ENCODE peak calls at places on chromosomes 2 and 18, in five cellular contexts. M, S, D, C and I are unnamed samples.

GRCh38 chr18:39462436-39462835 is 1896.8 kb upstream of the CELF4 start:
- DNase-seq in D (no peak), C (no peak), M (peak), S (no peak), I (peak)

GRCh38 chr2:240452471-240453256 is 17.2 kb downstream of the GPC1 start:
- DNase-seq in D (no peak), S (peak), C (no peak), M (peak), I (peak)

GRCh38 chr2:10433264-10433947 is 14.7 kb downstream of the ODC1 start:
- DNase-seq in M (no peak), D (no peak), S (no peak), C (no peak), I (no peak)

GRCh38 chr2:219598308-219599078 is 836 bp downstream of the STK11IP start:
- DNase-seq in C (no peak), M (no peak), D (no peak), S (peak), I (no peak)

GRCh38 chr2:105934467-105934866 is 189.8 kb downstream of the NCK2 start:
- DNase-seq in M (no peak), C (no peak), S (no peak), D (peak), I (no peak)

GRCh38 chr2:191566347-191566746 is 111.6 kb upstream of the NABP1 start:
- DNase-seq in M (peak), C (peak), D (peak), S (peak), I (peak)

GRCh38 chr2:74877781-74878433 is 44.0 kb downstream of the HK2 start:
- DNase-seq in S (no peak), C (no peak), D (no peak), M (no peak), I (no peak)

GRCh38 chr2:778680-779350 is 101.6 kb upstream of the TMEM18 start:
- DNase-seq in C (no peak), M (no peak), D (no peak), S (no peak), I (no peak)

GRCh38 chr2:216109962-216110614 is 940 bp downstream of the XRCC5 start:
- DNase-seq in C (no peak), M (peak), S (no peak), D (no peak), I (peak)

GRCh38 chr18:9508446-9509025 is 33.2 kb downstream of the RALBP1 start:
- DNase-seq in S (no peak), M (no peak), D (no peak), C (no peak), I (no peak)

GRCh38 chr2:231622963-231623362 is 30.3 kb downstream of the TEX44 start:
- DNase-seq in M (no peak), S (no peak), D (no peak), C (no peak), I (no peak)

GRCh38 chr2:143471550-143471949 is 342.3 kb downstream of the ARHGAP15 start:
- DNase-seq in M (no peak), C (no peak), D (no peak), S (no peak), I (no peak)

GRCh38 chr18:48826271-48826670 is 124.5 kb downstream of the SMAD7 start:
- DNase-seq in S (no peak), D (no peak), C (no peak), M (no peak), I (no peak)

GRCh38 chr18:55508637-55509036 is 79.4 kb downstream of the TCF4 start:
- DNase-seq in C (no peak), S (no peak), D (no peak), M (no peak), I (no peak)

GRCh38 chr2:25129901-25130520 is 38.4 kb downstream of the POMC start:
- DNase-seq in M (no peak), S (no peak), C (no peak), D (no peak), I (no peak)

GRCh38 chr2:74317696-74318095 is 25.5 kb downstream of the SLC4A5 start:
- DNase-seq in M (no peak), S (no peak), D (no peak), C (no peak), I (no peak)

GRCh38 chr18:12597775-12598174 is 60.1 kb downstream of the SPIRE1 start:
- DNase-seq in M (peak), S (peak), C (no peak), D (no peak), I (peak)

GRCh38 chr18:12552884-12553242 is 105.0 kb downstream of the SPIRE1 start:
- DNase-seq in D (no peak), C (no peak), S (no peak), M (no peak), I (no peak)

GRCh38 chr2:16506366-16506765 is 159.3 kb downstream of the CYRIA start:
- DNase-seq in S (no peak), D (no peak), M (no peak), C (no peak), I (no peak)

GRCh38 chr2:160317113-160318099 is 117.3 kb upstream of the ITGB6 start:
- DNase-seq in D (no peak), M (no peak), C (no peak), S (no peak), I (no peak)

GRCh38 chr2:56580242-56580641 is 396.5 kb downstream of the CCDC85A start:
- DNase-seq in M (peak), C (no peak), D (no peak), S (no peak), I (peak)

GRCh38 chr2:27162151-27163121 is 13.6 kb downstream of the TCF23 start:
- DNase-seq in C (no peak), D (no peak), M (no peak), S (no peak), I (peak)

GRCh38 chr2:32061973-32062861 is 1.1 kb upstream of the SPAST start:
- DNase-seq in C (peak), M (no peak), S (peak), D (no peak), I (peak)

GRCh38 chr2:177772529-177772928 is 300.0 kb downstream of the PDE11A start:
- DNase-seq in D (no peak), C (peak), M (peak), S (no peak), I (peak)

GRCh38 chr2:133666621-133667020 is 98.4 kb upstream of the NCKAP5 start:
- DNase-seq in M (peak), C (no peak), D (no peak), S (no peak), I (peak)

GRCh38 chr18:78376036-78376435 is 603.6 kb upstream of the SALL3 start:
- DNase-seq in D (no peak), S (no peak), M (no peak), C (no peak), I (no peak)

GRCh38 chr2:168136392-168136977 is 110.9 kb downstream of the STK39 start:
- DNase-seq in M (peak), S (no peak), D (no peak), C (peak), I (peak)

GRCh38 chr18:73645175-73645715 is 502.4 kb downstream of the FBXO15 start:
- DNase-seq in D (no peak), C (no peak), S (no peak), M (peak), I (peak)

GRCh38 chr2:28766070-28766469 is 14.4 kb downstream of the PPP1CB start:
- DNase-seq in M (no peak), D (no peak), C (no peak), S (no peak), I (no peak)

GRCh38 chr2:193580176-193580950 is 1385.6 kb upstream of the TMEFF2 start:
- DNase-seq in M (no peak), S (no peak), D (no peak), C (no peak), I (no peak)

GRCh38 chr2:193581807-193582206 is 1387.1 kb upstream of the TMEFF2 start:
- DNase-seq in M (no peak), D (no peak), C (no peak), S (no peak), I (no peak)

GRCh38 chr2:193584001-193584400 is 1389.3 kb upstream of the TMEFF2 start:
- DNase-seq in M (no peak), D (no peak), C (no peak), S (no peak), I (peak)

DNA sequence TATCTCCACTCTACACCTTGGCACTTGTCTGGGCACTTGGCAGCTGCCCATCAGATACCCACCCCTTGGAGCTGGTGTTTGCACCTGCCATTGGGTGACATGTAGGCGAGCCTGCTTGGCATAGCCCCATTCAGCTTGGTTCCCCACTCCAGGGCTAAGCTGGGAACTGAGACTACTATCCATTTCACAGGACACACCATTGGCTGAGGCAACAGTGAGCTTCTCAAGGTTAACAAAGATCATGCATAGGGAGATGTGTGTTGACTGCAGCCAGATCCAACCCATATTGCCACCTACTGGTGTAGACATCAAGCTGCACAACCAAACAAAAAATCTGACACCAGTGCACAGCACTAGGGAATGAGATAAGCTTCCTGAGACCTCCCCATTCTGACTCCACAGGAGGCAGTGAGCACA is 1389.8 kb upstream of the TMEFF2 start:
- DNase-seq in C (peak), S (no peak), D (no peak), M (no peak), I (peak)
- TF ChIP-seq CTCF in C (peak), S (no peak), D (no peak), M (no peak), I (peak)

GRCh38 chr18:59643740-59644139 is 53.5 kb downstream of the CCBE1 start:
- DNase-seq in M (no peak), S (no peak), D (no peak), C (no peak), I (no peak)

GRCh38 chr18:59646946-59647307 is 50.3 kb downstream of the CCBE1 start:
- DNase-seq in M (no peak), D (no peak), S (no peak), C (no peak), I (peak)

GRCh38 chr18:59650266-59650820 is 46.9 kb downstream of the CCBE1 start:
- DNase-seq in S (no peak), C (no peak), M (no peak), D (no peak), I (no peak)

GRCh38 chr18:59649575-59649974 is 47.6 kb downstream of the CCBE1 start:
- DNase-seq in S (no peak), C (no peak), M (no peak), D (no peak), I (no peak)

DNA sequence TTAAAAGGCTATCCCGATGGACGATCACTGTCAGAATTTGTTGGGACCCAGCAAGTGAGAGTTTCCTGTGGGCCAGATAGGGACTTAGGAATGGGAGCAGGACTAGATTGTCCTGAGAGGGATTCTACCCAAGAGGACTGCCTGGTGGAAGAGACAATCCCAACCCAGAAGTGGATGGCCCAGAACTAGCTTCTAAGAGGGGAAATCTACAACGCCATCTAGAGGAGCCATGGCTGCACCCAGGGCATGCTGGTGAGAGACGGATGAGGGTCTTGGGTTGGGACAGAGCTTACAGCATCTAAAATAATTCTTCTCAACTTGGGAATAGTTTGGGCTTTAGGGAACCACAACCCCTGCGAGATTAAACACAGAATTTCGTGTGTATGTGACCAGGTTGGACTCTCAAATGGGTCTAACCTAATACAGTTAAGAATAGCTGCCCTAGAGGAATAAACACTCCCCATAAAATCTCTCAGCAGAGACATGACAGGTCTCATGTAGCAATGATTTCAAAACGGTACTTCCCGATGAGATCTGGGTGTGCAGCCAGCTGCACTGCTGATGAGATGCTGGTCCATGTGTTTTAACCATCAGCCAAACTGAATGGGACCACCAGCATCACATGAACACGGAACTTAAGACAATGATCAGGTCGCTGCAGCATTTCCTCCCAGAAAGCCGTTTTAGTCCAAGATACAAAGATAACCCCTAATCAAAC is 50.8 kb downstream of the CCBE1 start:
- DNase-seq in D (no peak), M (no peak), S (no peak), C (no peak), I (no peak)
- TF ChIP-seq CTCF in D (no peak), M (peak), S (no peak), C (peak), I (peak)

GRCh38 chr2:58686757-58687156 is 445.6 kb upstream of the FANCL start:
- DNase-seq in D (no peak), C (no peak), M (no peak), S (no peak), I (no peak)

GRCh38 chr2:58677763-58678162 is 436.6 kb upstream of the FANCL start:
- DNase-seq in M (no peak), S (no peak), C (no peak), D (no peak), I (no peak)

GRCh38 chr2:58680938-58681337 is 439.8 kb upstream of the FANCL start:
- DNase-seq in D (no peak), C (no peak), M (no peak), S (no peak), I (peak)
- TF ChIP-seq CTCF in D (no peak), C (no peak), M (peak), S (no peak), I (no peak)

GRCh38 chr2:23414876-23415275 is 29.9 kb downstream of the KLHL29 start:
- DNase-seq in C (no peak), M (peak), D (no peak), S (no peak), I (peak)
- TF ChIP-seq CTCF in C (peak), M (peak), D (no peak), S (no peak), I (peak)

DNA sequence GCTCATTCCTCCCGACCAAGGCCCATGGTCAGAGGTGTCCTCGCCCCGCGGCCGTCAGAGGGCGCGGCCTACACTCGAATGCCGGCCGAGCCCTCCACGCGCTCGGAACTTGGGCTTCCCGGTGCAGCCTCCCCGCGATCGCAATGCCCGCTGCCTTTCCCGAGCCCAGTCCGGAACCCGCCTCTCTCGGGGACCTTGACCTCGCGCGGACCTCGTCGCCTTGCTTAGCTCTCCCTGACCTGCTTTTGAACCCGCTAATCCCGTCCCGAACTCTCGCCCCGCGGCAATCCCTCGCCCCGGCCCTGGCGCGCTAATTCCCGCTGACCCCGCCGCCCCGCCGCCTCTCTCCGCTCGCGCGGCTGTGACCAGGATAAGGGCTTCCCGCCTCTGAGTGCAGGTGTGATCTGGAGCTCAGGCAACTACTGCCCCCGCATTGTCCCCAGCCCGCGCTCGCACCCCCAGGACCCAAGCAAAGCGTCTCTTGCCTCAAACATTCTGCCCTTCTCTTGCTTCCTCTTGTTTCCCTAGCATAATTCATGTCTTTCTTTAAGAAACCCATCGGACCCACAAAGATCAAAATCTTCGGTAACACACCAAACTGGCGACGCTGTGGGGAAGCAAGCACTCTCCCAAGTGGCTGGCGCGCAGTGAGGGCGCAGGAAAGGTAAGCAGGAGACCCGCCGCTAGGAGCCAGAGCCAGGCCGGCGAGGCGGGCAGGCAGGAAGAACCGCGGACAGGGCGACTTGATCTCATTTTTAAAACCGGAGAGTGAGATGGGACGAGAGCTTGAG is 46.6 kb upstream of the ATP6V1B1 start:
- DNase-seq in D (no peak), M (no peak), S (no peak), C (peak), I (no peak)
- TF ChIP-seq CTCF in D (no peak), M (no peak), S (no peak), C (no peak), I (peak)

GRCh38 chr2:157989227-157989626 is 112.4 kb upstream of the UPP2 start:
- DNase-seq in C (no peak), S (no peak), M (no peak), D (no peak), I (no peak)
- TF ChIP-seq CTCF in C (no peak), S (no peak), M (no peak), D (no peak), I (no peak)

GRCh38 chr2:20444993-20445910 is 1.6 kb upstream of the RHOB start:
- DNase-seq in C (no peak), M (no peak), S (peak), D (no peak), I (no peak)

GRCh38 chr2:20446917-20447436 is at the start of gene RHOB:
- DNase-seq in D (peak), M (peak), S (peak), C (peak), I (peak)

GRCh38 chr2:20447437-20448245 is 767 bp downstream of the RHOB start:
- DNase-seq in M (no peak), D (peak), S (peak), C (peak), I (peak)

GRCh38 chr2:20444113-20444992 is 2.5 kb upstream of the RHOB start:
- DNase-seq in C (no peak), D (no peak), S (peak), M (no peak), I (peak)

DNA sequence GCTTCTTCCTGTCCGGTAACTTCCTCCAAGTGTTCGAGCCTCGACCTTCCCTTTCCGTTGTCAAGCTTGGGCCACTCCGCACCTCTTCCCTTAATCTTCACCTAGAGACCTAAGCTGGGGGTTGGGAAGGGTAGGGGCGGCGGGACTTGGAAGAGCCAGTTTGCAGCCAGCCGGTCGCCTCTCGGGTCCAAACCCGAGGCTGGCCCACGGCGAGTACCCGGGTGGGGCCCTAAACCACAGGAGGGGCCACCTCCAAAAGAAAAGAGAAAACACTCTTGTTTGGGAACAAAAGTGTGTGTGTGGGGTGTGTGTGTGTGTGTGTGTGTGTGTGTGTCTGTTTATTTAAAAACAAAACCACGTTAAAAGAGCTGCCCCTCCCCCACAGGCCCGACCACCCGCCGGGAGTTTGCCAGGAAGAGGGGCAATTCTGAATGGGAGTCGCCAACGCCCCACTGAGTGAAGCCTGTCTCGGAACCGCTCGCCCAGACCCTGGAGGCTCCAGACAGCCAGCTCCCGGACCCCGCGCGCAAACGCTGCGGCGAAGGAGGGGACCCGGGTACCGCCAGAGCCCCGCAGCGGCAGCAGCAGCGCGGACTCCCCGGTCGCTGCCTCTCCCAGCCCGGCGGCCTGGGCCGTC is 476 bp upstream of the RHOB start:
- DNase-seq in S (no peak), D (no peak), C (no peak), M (no peak), I (no peak)
- TF ChIP-seq CTCF in S (no peak), D (no peak), C (no peak), M (no peak), I (no peak)